ENCODE peak calls at places on chromosome 11, in eight cellular contexts. K is AG04449, O is MM.1S, J is anterior cingulate cortex, R is glutamatergic neuron, F is epithelial cell of esophagus, U is T1000, N is EL. H is an unnamed sample.

GRCh38 chr11:79390477-79390876 is 50.4 kb downstream of the TENM4 start:
- DNase-seq in K (no peak), O (peak), J (no peak), R (no peak), F (no peak), U (no peak), N (no peak), H (no peak)

GRCh38 chr11:12147827-12148226 is 37.4 kb downstream of the MICAL2 start:
- DNase-seq in K (no peak), O (no peak), J (no peak), R (no peak), F (no peak), U (no peak), N (no peak), H (no peak)

GRCh38 chr11:35980646-35981402 is 37.0 kb downstream of the LDLRAD3 start:
- DNase-seq in K (no peak), O (no peak), J (no peak), R (no peak), F (no peak), U (no peak), N (no peak), H (no peak)

GRCh38 chr11:30423886-30424285 is 101.0 kb downstream of the ARL14EP start:
- DNase-seq in K (no peak), O (no peak), J (no peak), R (no peak), F (no peak), U (no peak), N (no peak), H (no peak)

GRCh38 chr11:109677876-109678275 is 255.9 kb downstream of the C11orf87 start:
- DNase-seq in K (no peak), O (no peak), J (no peak), R (no peak), F (no peak), U (no peak), N (no peak), H (no peak)

GRCh38 chr11:3836903-3837302 is 3.9 kb downstream of the RHOG start:
- DNase-seq in K (no peak), O (no peak), J (no peak), R (no peak), F (no peak), U (no peak), N (no peak), H (no peak)

GRCh38 chr11:27207025-27207650 is 155.9 kb downstream of the CCDC34 start:
- DNase-seq in K (no peak), O (no peak), J (no peak), R (no peak), F (no peak), U (no peak), N (no peak), H (no peak)

GRCh38 chr11:71301858-71302533 is 49.6 kb upstream of the SHANK2 start:
- DNase-seq in K (no peak), O (no peak), J (no peak), R (no peak), F (no peak), U (no peak), N (no peak), H (no peak)

GRCh38 chr11:39541945-39542351 is 1917.5 kb downstream of the LRRC4C start:
- DNase-seq in K (no peak), O (no peak), J (no peak), R (no peak), F (peak), U (peak), N (no peak), H (no peak)

GRCh38 chr11:111063711-111064110 is 181.8 kb upstream of the POU2AF2 start:
- DNase-seq in K (no peak), O (no peak), J (no peak), R (no peak), F (peak), U (peak), N (peak), H (no peak)

GRCh38 chr11:33699515-33700424 is 856 bp downstream of the C11orf91 start:
- DNase-seq in K (no peak), O (no peak), J (no peak), R (no peak), F (peak), U (no peak), N (no peak), H (no peak)

GRCh38 chr11:116580828-116581227 is 192.0 kb downstream of the BUD13 start:
- DNase-seq in K (no peak), O (no peak), J (peak), R (peak), F (no peak), U (no peak), N (no peak), H (no peak)

GRCh38 chr11:69080361-69080973 is 31.7 kb downstream of the TPCN2 start:
- DNase-seq in K (no peak), O (no peak), J (no peak), R (no peak), F (peak), U (peak), N (peak), H (no peak)

GRCh38 chr11:57728829-57729228 is 12.5 kb upstream of the SELENOH start:
- DNase-seq in K (no peak), O (no peak), J (no peak), R (no peak), F (no peak), U (no peak), N (no peak), H (no peak)

GRCh38 chr11:73143126-73143838 is 1.2 kb upstream of the FCHSD2 start:
- DNase-seq in K (no peak), O (peak), J (no peak), R (no peak), F (peak), U (no peak), N (no peak), H (no peak)

GRCh38 chr11:662689-663274 is 25.7 kb downstream of the DRD4 start:
- DNase-seq in K (no peak), O (peak), J (peak), R (peak), F (peak), U (no peak), N (peak), H (peak)

GRCh38 chr11:3176487-3176886 is 11.4 kb upstream of the OSBPL5 start:
- DNase-seq in K (no peak), O (no peak), J (no peak), R (no peak), F (no peak), U (no peak), N (no peak), H (no peak)

GRCh38 chr11:59510917-59511589 is at the start of gene OR4D9:
- DNase-seq in K (no peak), O (no peak), J (no peak), R (no peak), F (no peak), U (no peak), N (no peak), H (no peak)

GRCh38 chr11:10324474-10324873 is 19.6 kb downstream of the ADM start:
- DNase-seq in K (no peak), O (no peak), J (no peak), R (no peak), F (peak), U (no peak), N (no peak), H (no peak)

GRCh38 chr11:116610190-116610589 is 162.6 kb downstream of the BUD13 start:
- DNase-seq in K (no peak), O (no peak), J (no peak), R (no peak), F (no peak), U (no peak), N (no peak), H (no peak)

GRCh38 chr11:19679952-19680823 is 32.4 kb upstream of the NAV2 start:
- DNase-seq in K (peak), O (no peak), J (peak), R (no peak), F (peak), U (peak), N (peak), H (peak)

GRCh38 chr11:89405629-89406028 is 85.5 kb downstream of the NOX4 start:
- DNase-seq in K (no peak), O (peak), J (no peak), R (no peak), F (peak), U (no peak), N (peak), H (no peak)

GRCh38 chr11:12179019-12179418 is 68.6 kb downstream of the MICAL2 start:
- DNase-seq in K (no peak), O (no peak), J (no peak), R (no peak), F (peak), U (no peak), N (no peak), H (no peak)

H was measured in substantia nigra.